ENCODE peak calls at places on chromosomes 5 and 9, in five cellular contexts. One of them, this sample, is unnamed.

GRCh38 chr9:131237931-131238401 is 38.3 kb downstream of the FAM78A start:
- DNase-seq in GM12865: peak
- DNase-seq in MCF 10A: peak
- DNase-seq in transverse colon: peak
- DNase-seq in Calu3: no peak
- DNase-seq in this sample: peak

GRCh38 chr5:116583085-116583766 is 8.6 kb upstream of the SEMA6A start:
- DNase-seq in GM12865: no peak
- DNase-seq in transverse colon: no peak
- DNase-seq in MCF 10A: peak
- DNase-seq in Calu3: no peak
- DNase-seq in this sample: no peak

GRCh38 chr5:96377167-96377566 is 55.9 kb downstream of the PCSK1 start:
- DNase-seq in transverse colon: no peak
- DNase-seq in Calu3: no peak
- DNase-seq in GM12865: no peak
- DNase-seq in MCF 10A: no peak
- DNase-seq in this sample: no peak

GRCh38 chr9:108836771-108837170 is 19.0 kb downstream of the ACTL7B start:
- DNase-seq in transverse colon: no peak
- DNase-seq in Calu3: no peak
- DNase-seq in GM12865: no peak
- DNase-seq in MCF 10A: peak
- DNase-seq in this sample: no peak

GRCh38 chr9:4220361-4220760 is 79.5 kb downstream of the GLIS3 start:
- DNase-seq in Calu3: no peak
- DNase-seq in transverse colon: no peak
- DNase-seq in MCF 10A: no peak
- DNase-seq in GM12865: no peak
- DNase-seq in this sample: no peak

GRCh38 chr5:35136386-35136785 is 88.6 kb upstream of the AGXT2 start:
- DNase-seq in GM12865: peak
- DNase-seq in transverse colon: no peak
- DNase-seq in MCF 10A: peak
- DNase-seq in Calu3: no peak
- DNase-seq in this sample: no peak

GRCh38 chr5:159928122-159928960 is 12.1 kb downstream of the ADRA1B start:
- DNase-seq in transverse colon: no peak
- DNase-seq in Calu3: peak
- DNase-seq in GM12865: no peak
- DNase-seq in MCF 10A: peak
- DNase-seq in this sample: no peak

GRCh38 chr5:174500636-174501035 is 223.7 kb upstream of the MSX2 start:
- DNase-seq in MCF 10A: no peak
- DNase-seq in transverse colon: no peak
- DNase-seq in Calu3: no peak
- DNase-seq in GM12865: no peak
- DNase-seq in this sample: no peak

GRCh38 chr5:38613475-38613874 is 57.0 kb upstream of the LIFR start:
- DNase-seq in transverse colon: no peak
- DNase-seq in MCF 10A: no peak
- DNase-seq in GM12865: no peak
- DNase-seq in Calu3: no peak
- DNase-seq in this sample: no peak

GRCh38 chr9:71752928-71753327 is 15.4 kb downstream of the CEMIP2 start:
- DNase-seq in MCF 10A: no peak
- DNase-seq in GM12865: no peak
- DNase-seq in transverse colon: no peak
- DNase-seq in Calu3: no peak
- DNase-seq in this sample: no peak

GRCh38 chr9:107269254-107269653 is 13.8 kb upstream of the RAD23B start:
- DNase-seq in Calu3: no peak
- DNase-seq in MCF 10A: no peak
- DNase-seq in transverse colon: no peak
- DNase-seq in GM12865: no peak
- DNase-seq in this sample: no peak

GRCh38 chr5:177524941-177525655 is 8.3 kb upstream of the DDX41 start:
- DNase-seq in MCF 10A: no peak
- DNase-seq in transverse colon: no peak
- DNase-seq in Calu3: no peak
- DNase-seq in GM12865: no peak
- DNase-seq in this sample: no peak

GRCh38 chr5:96332535-96333396 is 100.3 kb downstream of the PCSK1 start:
- DNase-seq in transverse colon: no peak
- DNase-seq in Calu3: no peak
- DNase-seq in GM12865: no peak
- DNase-seq in MCF 10A: no peak
- DNase-seq in this sample: no peak

GRCh38 chr5:91840412-91840811 is 457.3 kb upstream of the ARRDC3 start:
- DNase-seq in GM12865: no peak
- DNase-seq in MCF 10A: no peak
- DNase-seq in transverse colon: no peak
- DNase-seq in Calu3: no peak
- DNase-seq in this sample: no peak

GRCh38 chr9:33164138-33164809 is 2.9 kb downstream of the B4GALT1 start:
- DNase-seq in transverse colon: peak
- DNase-seq in Calu3: no peak
- DNase-seq in GM12865: peak
- DNase-seq in MCF 10A: no peak
- DNase-seq in this sample: no peak

DNA sequence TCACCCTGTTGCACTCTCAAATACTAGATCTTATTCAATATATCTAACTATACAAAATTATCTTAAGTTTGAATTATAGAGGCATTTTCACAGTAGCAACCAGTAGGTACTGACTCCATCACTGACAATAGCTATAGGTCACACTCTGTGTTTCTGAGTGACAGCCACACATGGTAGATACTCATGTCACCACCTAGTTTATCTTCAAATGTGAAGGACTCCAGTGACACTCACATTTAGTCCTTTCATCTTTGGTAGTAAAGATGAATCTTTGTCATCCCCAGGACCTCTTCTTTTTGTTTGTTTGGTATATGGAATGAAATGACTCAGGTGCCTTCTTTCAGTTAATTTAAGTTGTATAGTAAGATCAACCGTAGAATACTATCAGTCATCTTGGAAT is 102.5 kb upstream of the DHFR start:
- DNase-seq in GM12865: no peak
- DNase-seq in transverse colon: no peak
- DNase-seq in MCF 10A: no peak
- DNase-seq in Calu3: no peak
- DNase-seq in this sample: no peak
- TF ChIP-seq CTCF in GM12865: no peak
- TF ChIP-seq CTCF in transverse colon: no peak
- TF ChIP-seq CTCF in MCF 10A: no peak
- TF ChIP-seq CTCF in Calu3: no peak
- TF ChIP-seq CTCF in this sample: no peak

GRCh38 chr5:180811012-180811622 is 8.5 kb upstream of the MGAT1 start:
- DNase-seq in transverse colon: no peak
- DNase-seq in Calu3: no peak
- DNase-seq in GM12865: no peak
- DNase-seq in MCF 10A: no peak
- DNase-seq in this sample: no peak

GRCh38 chr5:180811623-180812119 is 9.1 kb upstream of the MGAT1 start:
- DNase-seq in transverse colon: no peak
- DNase-seq in MCF 10A: peak
- DNase-seq in GM12865: no peak
- DNase-seq in Calu3: no peak
- DNase-seq in this sample: no peak

GRCh38 chr5:180810210-180811011 is 7.8 kb upstream of the MGAT1 start:
- DNase-seq in Calu3: peak
- DNase-seq in GM12865: peak
- DNase-seq in MCF 10A: peak
- DNase-seq in transverse colon: peak
- DNase-seq in this sample: peak

GRCh38 chr5:180815241-180816031 is 12.8 kb upstream of the MGAT1 start:
- DNase-seq in transverse colon: no peak
- DNase-seq in MCF 10A: no peak
- DNase-seq in Calu3: no peak
- DNase-seq in GM12865: no peak
- DNase-seq in this sample: no peak

GRCh38 chr5:180813418-180813817 is 10.8 kb upstream of the MGAT1 start:
- DNase-seq in transverse colon: no peak
- DNase-seq in MCF 10A: no peak
- DNase-seq in GM12865: no peak
- DNase-seq in Calu3: no peak
- DNase-seq in this sample: no peak
- TF ChIP-seq CTCF in transverse colon: no peak
- TF ChIP-seq CTCF in MCF 10A: no peak
- TF ChIP-seq CTCF in GM12865: peak
- TF ChIP-seq CTCF in Calu3: no peak
- TF ChIP-seq CTCF in this sample: no peak

GRCh38 chr9:127305450-127306226 is 41.1 kb downstream of the GARNL3 start:
- DNase-seq in GM12865: peak
- DNase-seq in MCF 10A: no peak
- DNase-seq in transverse colon: no peak
- DNase-seq in Calu3: no peak
- DNase-seq in this sample: no peak
- TF ChIP-seq CTCF in GM12865: no peak
- TF ChIP-seq CTCF in MCF 10A: no peak
- TF ChIP-seq CTCF in transverse colon: no peak
- TF ChIP-seq CTCF in Calu3: no peak
- TF ChIP-seq CTCF in this sample: no peak

DNA sequence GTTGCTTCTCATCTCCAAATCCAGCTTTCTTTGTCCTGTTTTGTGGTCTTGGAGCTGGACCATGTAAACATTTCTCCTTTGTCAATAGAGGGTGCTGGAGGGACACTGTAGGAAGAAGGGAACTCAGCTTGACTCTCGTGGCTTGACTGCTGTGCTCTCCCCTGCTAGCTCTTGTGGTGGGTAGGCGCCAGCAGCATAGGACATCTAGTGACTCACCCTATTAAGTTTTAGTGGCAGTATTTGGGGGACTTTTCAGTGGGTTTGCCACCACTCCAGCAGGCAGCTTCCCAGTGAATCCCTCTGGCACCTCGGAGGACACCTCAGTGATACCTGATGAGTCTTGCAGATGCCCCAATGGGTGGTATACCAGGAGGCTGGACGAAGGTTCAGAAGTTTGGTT is 97.8 kb downstream of the TSSK1B start:
- DNase-seq in Calu3: peak
- DNase-seq in MCF 10A: peak
- DNase-seq in transverse colon: no peak
- DNase-seq in GM12865: peak
- DNase-seq in this sample: no peak
- TF ChIP-seq CTCF in Calu3: peak
- TF ChIP-seq CTCF in MCF 10A: peak
- TF ChIP-seq CTCF in transverse colon: no peak
- TF ChIP-seq CTCF in GM12865: peak
- TF ChIP-seq CTCF in this sample: no peak

GRCh38 chr5:179768326-179769085 is 25.3 kb upstream of the LTC4S start:
- DNase-seq in transverse colon: no peak
- DNase-seq in MCF 10A: no peak
- DNase-seq in Calu3: no peak
- DNase-seq in GM12865: no peak
- DNase-seq in this sample: no peak
- TF ChIP-seq CTCF in transverse colon: no peak
- TF ChIP-seq CTCF in MCF 10A: no peak
- TF ChIP-seq CTCF in Calu3: no peak
- TF ChIP-seq CTCF in GM12865: no peak
- TF ChIP-seq CTCF in this sample: no peak

GRCh38 chr5:131530706-131531331 is 104.2 kb downstream of the RAPGEF6 start:
- DNase-seq in GM12865: no peak
- DNase-seq in Calu3: no peak
- DNase-seq in MCF 10A: no peak
- DNase-seq in transverse colon: no peak
- DNase-seq in this sample: no peak

GRCh38 chr5:131532016-131532640 is 102.9 kb downstream of the RAPGEF6 start:
- DNase-seq in GM12865: no peak
- DNase-seq in MCF 10A: no peak
- DNase-seq in transverse colon: no peak
- DNase-seq in Calu3: no peak
- DNase-seq in this sample: no peak

GRCh38 chr5:131534995-131535394 is 100.0 kb downstream of the RAPGEF6 start:
- DNase-seq in MCF 10A: no peak
- DNase-seq in transverse colon: no peak
- DNase-seq in GM12865: no peak
- DNase-seq in Calu3: no peak
- DNase-seq in this sample: no peak

GRCh38 chr5:131536211-131536826 is 98.7 kb downstream of the RAPGEF6 start:
- DNase-seq in Calu3: no peak
- DNase-seq in GM12865: peak
- DNase-seq in transverse colon: no peak
- DNase-seq in MCF 10A: peak
- DNase-seq in this sample: no peak

DNA sequence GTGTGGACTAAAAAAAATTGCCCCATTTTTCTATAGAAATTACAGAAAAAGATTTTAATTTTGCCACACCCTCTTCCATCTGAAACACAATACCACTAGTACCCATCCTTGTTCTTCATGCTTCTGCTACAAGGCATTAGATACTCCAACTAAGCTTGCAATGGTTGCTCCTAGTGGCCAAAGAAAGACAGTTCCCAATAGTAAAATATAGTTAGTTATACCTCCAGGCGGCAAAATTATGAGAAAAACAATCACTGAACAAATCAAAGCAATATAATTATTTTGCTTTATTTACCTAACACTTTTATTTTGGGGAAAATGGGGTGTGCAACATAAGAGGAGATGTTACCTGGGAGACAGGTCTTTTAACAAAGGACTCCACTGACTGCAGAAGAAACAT is 101.2 kb downstream of the RAPGEF6 start:
- DNase-seq in transverse colon: no peak
- DNase-seq in Calu3: no peak
- DNase-seq in MCF 10A: no peak
- DNase-seq in GM12865: no peak
- DNase-seq in this sample: no peak
- TF ChIP-seq CTCF in transverse colon: peak
- TF ChIP-seq CTCF in Calu3: no peak
- TF ChIP-seq CTCF in MCF 10A: peak
- TF ChIP-seq CTCF in GM12865: no peak
- TF ChIP-seq CTCF in this sample: no peak

GRCh38 chr9:98519641-98520040 is 189.1 kb downstream of the GABBR2 start:
- DNase-seq in transverse colon: no peak
- DNase-seq in Calu3: no peak
- DNase-seq in MCF 10A: no peak
- DNase-seq in GM12865: no peak
- DNase-seq in this sample: no peak

GRCh38 chr9:98522487-98522886 is 186.2 kb downstream of the GABBR2 start:
- DNase-seq in transverse colon: no peak
- DNase-seq in Calu3: no peak
- DNase-seq in MCF 10A: no peak
- DNase-seq in GM12865: no peak
- DNase-seq in this sample: no peak

GRCh38 chr9:98521141-98521540 is 187.6 kb downstream of the GABBR2 start:
- DNase-seq in MCF 10A: peak
- DNase-seq in GM12865: no peak
- DNase-seq in transverse colon: no peak
- DNase-seq in Calu3: no peak
- DNase-seq in this sample: no peak

GRCh38 chr9:98520221-98520920 is 188.4 kb downstream of the GABBR2 start:
- DNase-seq in GM12865: no peak
- DNase-seq in MCF 10A: no peak
- DNase-seq in transverse colon: no peak
- DNase-seq in Calu3: no peak
- DNase-seq in this sample: no peak

GRCh38 chr9:98523231-98523901 is 185.4 kb downstream of the GABBR2 start:
- DNase-seq in MCF 10A: peak
- DNase-seq in GM12865: no peak
- DNase-seq in Calu3: peak
- DNase-seq in transverse colon: no peak
- DNase-seq in this sample: no peak
- TF ChIP-seq CTCF in MCF 10A: peak
- TF ChIP-seq CTCF in GM12865: peak
- TF ChIP-seq CTCF in Calu3: no peak
- TF ChIP-seq CTCF in transverse colon: no peak
- TF ChIP-seq CTCF in this sample: no peak

This sample was measured in activated B cell treated with CpG ODN at 0.5 μM for 24 hours.